ENCODE peak calls at places on chromosomes 11 and 22, in seven cellular contexts. One of them, this sample, is unnamed.

GRCh38 chr11:124050770-124051169 is 9.6 kb upstream of the OR10G7 start:
- DNase-seq in CD4-positive, alpha-beta T cell: no peak
- DNase-seq in CD8-positive, alpha-beta T cell: no peak
- DNase-seq in ovary: no peak
- DNase-seq in mammary epithelial cell: no peak
- DNase-seq in HCT116: no peak
- DNase-seq in transverse colon: no peak
- DNase-seq in this sample: no peak

GRCh38 chr22:23230348-23231068 is 50.2 kb downstream of the BCR start:
- DNase-seq in CD4-positive, alpha-beta T cell: no peak
- DNase-seq in CD8-positive, alpha-beta T cell: no peak
- DNase-seq in ovary: no peak
- DNase-seq in mammary epithelial cell: no peak
- DNase-seq in HCT116: no peak
- DNase-seq in transverse colon: no peak
- DNase-seq in this sample: no peak

GRCh38 chr11:83157755-83158473 is 983 bp downstream of the PCF11 start:
- DNase-seq in CD4-positive, alpha-beta T cell: peak
- DNase-seq in CD8-positive, alpha-beta T cell: peak
- DNase-seq in ovary: peak
- DNase-seq in mammary epithelial cell: peak
- DNase-seq in HCT116: no peak
- DNase-seq in transverse colon: peak
- DNase-seq in this sample: no peak

GRCh38 chr11:35752115-35752514 is 89.5 kb downstream of the TRIM44 start:
- DNase-seq in CD4-positive, alpha-beta T cell: no peak
- DNase-seq in CD8-positive, alpha-beta T cell: no peak
- DNase-seq in ovary: no peak
- DNase-seq in mammary epithelial cell: no peak
- DNase-seq in HCT116: no peak
- DNase-seq in transverse colon: no peak
- DNase-seq in this sample: no peak

GRCh38 chr11:123137496-123138270 is 57.4 kb downstream of the CLMP start:
- DNase-seq in CD4-positive, alpha-beta T cell: no peak
- DNase-seq in CD8-positive, alpha-beta T cell: no peak
- DNase-seq in ovary: peak
- DNase-seq in mammary epithelial cell: no peak
- DNase-seq in HCT116: no peak
- DNase-seq in transverse colon: peak
- DNase-seq in this sample: no peak

GRCh38 chr11:79309402-79309801 is 131.4 kb downstream of the TENM4 start:
- DNase-seq in CD4-positive, alpha-beta T cell: no peak
- DNase-seq in CD8-positive, alpha-beta T cell: no peak
- DNase-seq in ovary: no peak
- DNase-seq in mammary epithelial cell: no peak
- DNase-seq in HCT116: no peak
- DNase-seq in transverse colon: no peak
- DNase-seq in this sample: no peak

GRCh38 chr22:33561149-33561807 is 359.0 kb downstream of the LARGE1 start:
- DNase-seq in CD4-positive, alpha-beta T cell: no peak
- DNase-seq in CD8-positive, alpha-beta T cell: no peak
- DNase-seq in ovary: no peak
- DNase-seq in mammary epithelial cell: no peak
- DNase-seq in HCT116: no peak
- DNase-seq in transverse colon: no peak
- DNase-seq in this sample: no peak

GRCh38 chr11:36177837-36178236 is 111.4 kb downstream of the COMMD9 start:
- DNase-seq in CD4-positive, alpha-beta T cell: no peak
- DNase-seq in CD8-positive, alpha-beta T cell: no peak
- DNase-seq in ovary: no peak
- DNase-seq in mammary epithelial cell: no peak
- DNase-seq in HCT116: no peak
- DNase-seq in transverse colon: no peak
- DNase-seq in this sample: no peak

GRCh38 chr11:128831781-128832497 is 35.2 kb downstream of the KCNJ1 start:
- DNase-seq in CD4-positive, alpha-beta T cell: no peak
- DNase-seq in CD8-positive, alpha-beta T cell: no peak
- DNase-seq in ovary: no peak
- DNase-seq in mammary epithelial cell: no peak
- DNase-seq in HCT116: no peak
- DNase-seq in transverse colon: no peak
- DNase-seq in this sample: no peak

GRCh38 chr11:44815917-44816456 is 89.2 kb downstream of the TSPAN18 start:
- DNase-seq in CD4-positive, alpha-beta T cell: no peak
- DNase-seq in CD8-positive, alpha-beta T cell: no peak
- DNase-seq in ovary: no peak
- DNase-seq in mammary epithelial cell: no peak
- DNase-seq in HCT116: no peak
- DNase-seq in transverse colon: no peak
- DNase-seq in this sample: no peak

GRCh38 chr11:44813401-44813800 is 86.6 kb downstream of the TSPAN18 start:
- DNase-seq in CD4-positive, alpha-beta T cell: no peak
- DNase-seq in CD8-positive, alpha-beta T cell: no peak
- DNase-seq in ovary: no peak
- DNase-seq in mammary epithelial cell: no peak
- DNase-seq in HCT116: no peak
- DNase-seq in transverse colon: no peak
- DNase-seq in this sample: no peak

GRCh38 chr11:44814881-44815592 is 88.3 kb downstream of the TSPAN18 start:
- DNase-seq in CD4-positive, alpha-beta T cell: no peak
- DNase-seq in CD8-positive, alpha-beta T cell: no peak
- DNase-seq in ovary: no peak
- DNase-seq in mammary epithelial cell: no peak
- DNase-seq in HCT116: no peak
- DNase-seq in transverse colon: no peak
- DNase-seq in this sample: no peak

GRCh38 chr11:44811841-44812448 is 85.2 kb downstream of the TSPAN18 start:
- DNase-seq in CD4-positive, alpha-beta T cell: no peak
- DNase-seq in CD8-positive, alpha-beta T cell: no peak
- DNase-seq in ovary: no peak
- DNase-seq in mammary epithelial cell: peak
- DNase-seq in HCT116: no peak
- DNase-seq in transverse colon: no peak
- DNase-seq in this sample: no peak

GRCh38 chr11:44812971-44813370 is 86.2 kb downstream of the TSPAN18 start:
- DNase-seq in CD4-positive, alpha-beta T cell: no peak
- DNase-seq in CD8-positive, alpha-beta T cell: no peak
- DNase-seq in ovary: no peak
- DNase-seq in mammary epithelial cell: no peak
- DNase-seq in HCT116: no peak
- DNase-seq in transverse colon: no peak
- DNase-seq in this sample: no peak
- H3K27ac ChIP-seq in CD4-positive, alpha-beta T cell: no peak
- H3K27ac ChIP-seq in CD8-positive, alpha-beta T cell: no peak
- H3K27ac ChIP-seq in ovary: no peak
- H3K27ac ChIP-seq in mammary epithelial cell: no peak
- H3K27ac ChIP-seq in HCT116: no peak
- H3K27ac ChIP-seq in transverse colon: no peak
- H3K27ac ChIP-seq in this sample: no peak

GRCh38 chr11:47536925-47537324 is 16.0 kb downstream of the CELF1 start:
- DNase-seq in CD4-positive, alpha-beta T cell: no peak
- DNase-seq in CD8-positive, alpha-beta T cell: no peak
- DNase-seq in ovary: no peak
- DNase-seq in mammary epithelial cell: no peak
- DNase-seq in HCT116: no peak
- DNase-seq in transverse colon: no peak
- DNase-seq in this sample: no peak
- H3K27ac ChIP-seq in CD4-positive, alpha-beta T cell: no peak
- H3K27ac ChIP-seq in CD8-positive, alpha-beta T cell: no peak
- H3K27ac ChIP-seq in ovary: no peak
- H3K27ac ChIP-seq in mammary epithelial cell: no peak
- H3K27ac ChIP-seq in HCT116: no peak
- H3K27ac ChIP-seq in transverse colon: no peak
- H3K27ac ChIP-seq in this sample: no peak

GRCh38 chr11:120759046-120759445 is 247.5 kb downstream of the GRIK4 start:
- DNase-seq in CD4-positive, alpha-beta T cell: no peak
- DNase-seq in CD8-positive, alpha-beta T cell: no peak
- DNase-seq in ovary: no peak
- DNase-seq in mammary epithelial cell: no peak
- DNase-seq in HCT116: no peak
- DNase-seq in transverse colon: no peak
- DNase-seq in this sample: no peak
- H3K27ac ChIP-seq in CD4-positive, alpha-beta T cell: no peak
- H3K27ac ChIP-seq in CD8-positive, alpha-beta T cell: no peak
- H3K27ac ChIP-seq in ovary: no peak
- H3K27ac ChIP-seq in mammary epithelial cell: no peak
- H3K27ac ChIP-seq in HCT116: no peak
- H3K27ac ChIP-seq in transverse colon: no peak
- H3K27ac ChIP-seq in this sample: no peak

DNA sequence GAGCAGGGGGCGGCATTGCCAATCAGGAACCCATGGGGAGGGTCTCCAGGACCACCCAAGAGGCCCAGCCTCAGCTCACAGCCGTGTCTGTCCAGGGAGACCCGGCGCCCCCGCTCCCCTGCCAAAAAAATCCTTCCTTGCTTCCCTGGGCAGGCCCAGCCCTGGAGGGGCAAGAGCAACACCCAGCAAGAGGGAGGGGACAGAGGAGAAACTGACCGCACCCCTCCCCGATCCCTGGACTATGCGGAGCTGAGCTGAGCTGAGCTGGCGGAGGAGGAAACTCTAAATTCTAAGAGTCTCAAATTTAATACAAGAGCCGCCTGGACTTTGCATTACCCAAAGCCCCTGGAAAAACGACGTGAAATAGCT is 52.0 kb upstream of the SHISAL1 start:
- DNase-seq in CD4-positive, alpha-beta T cell: no peak
- DNase-seq in CD8-positive, alpha-beta T cell: no peak
- DNase-seq in ovary: peak
- DNase-seq in mammary epithelial cell: no peak
- DNase-seq in HCT116: no peak
- DNase-seq in transverse colon: no peak
- DNase-seq in this sample: no peak
- H3K27ac ChIP-seq in CD4-positive, alpha-beta T cell: no peak
- H3K27ac ChIP-seq in CD8-positive, alpha-beta T cell: no peak
- H3K27ac ChIP-seq in ovary: no peak
- H3K27ac ChIP-seq in mammary epithelial cell: no peak
- H3K27ac ChIP-seq in HCT116: no peak
- H3K27ac ChIP-seq in transverse colon: no peak
- H3K27ac ChIP-seq in this sample: no peak

This sample was measured in epithelial cell of prostate.